ENCODE peak calls at places on chromosomes 1 and 21, in four cellular contexts. K is HCT116, M is WERI-Rb-1, O is omental fat pad. Z is an unnamed sample.
A peak's percentile ranks its signal among the peaks of the same experiment; 100 is the strongest.

GRCh38 chr1:17777330-17777729 is 22.2 kb downstream of the ACTL8 start:
- DNase-seq in K (no peak), M (no peak), O (no peak), Z (no peak)

GRCh38 chr1:28893403-28894102 is 20.8 kb upstream of the EPB41 start:
- DNase-seq in K (no peak), O (no peak), M (peak; percentile 68), Z (no peak)

GRCh38 chr1:92310185-92310597 is 11.3 kb downstream of the RPAP2 start:
- DNase-seq in M (no peak), O (no peak), K (no peak), Z (no peak)

GRCh38 chr1:236716160-236716559 is 29.9 kb downstream of the ACTN2 start:
- DNase-seq in M (no peak), O (no peak), K (no peak), Z (no peak)

GRCh38 chr1:221439008-221439733 is 302.7 kb downstream of the DUSP10 start:
- DNase-seq in O (peak; percentile 37), K (peak; percentile 86), M (no peak), Z (no peak)

GRCh38 chr21:33949516-33950424 is 34.2 kb upstream of the ATP5PO start:
- DNase-seq in M (no peak), K (no peak), O (no peak), Z (no peak)

GRCh38 chr1:55483523-55483922 is 268.4 kb upstream of the USP24 start:
- DNase-seq in K (no peak), M (no peak), O (no peak), Z (no peak)

GRCh38 chr1:201357211-201357610 is 20.3 kb downstream of the TNNT2 start:
- DNase-seq in M (no peak), O (no peak), K (no peak), Z (no peak)

GRCh38 chr21:26788783-26789182 is 56.4 kb downstream of the ADAMTS1 start:
- DNase-seq in O (no peak), M (no peak), K (no peak), Z (no peak)

GRCh38 chr1:182787002-182787324 is 2.6 kb upstream of the NPL start:
- DNase-seq in M (no peak), K (no peak), O (no peak), Z (no peak)

GRCh38 chr1:168512864-168513595 is 30.8 kb downstream of the XCL2 start:
- DNase-seq in K (no peak), O (no peak), M (no peak), Z (no peak)

GRCh38 chr1:10575616-10576015 is 100.9 kb downstream of the PEX14 start:
- DNase-seq in O (no peak), K (peak; percentile 13), M (no peak), Z (no peak)

GRCh38 chr21:34625194-34625593 is 10.3 kb upstream of the RCAN1 start:
- DNase-seq in K (no peak), M (no peak), O (no peak), Z (no peak)

GRCh38 chr1:41447995-41448770 is 36.3 kb downstream of the EDN2 start:
- DNase-seq in K (no peak), O (no peak), M (no peak), Z (no peak)

GRCh38 chr1:104621221-104621620 is 871.5 kb downstream of the AMY1C start:
- DNase-seq in M (no peak), K (no peak), O (no peak), Z (no peak)

GRCh38 chr1:207084701-207085180 is 3.9 kb upstream of the C4BPB start:
- DNase-seq in M (peak; percentile 77), K (peak; percentile 69), O (no peak), Z (no peak)

GRCh38 chr1:147723691-147724323 is 36.6 kb downstream of the GJA5 start:
- DNase-seq in M (peak; percentile 91), O (no peak), K (peak; percentile 28), Z (no peak)

GRCh38 chr1:244176201-244176600 is 125.1 kb downstream of the ZBTB18 start:
- DNase-seq in O (no peak), M (no peak), K (no peak), Z (no peak)

GRCh38 chr1:44361478-44361877 is 6.4 kb upstream of the ERI3 start:
- DNase-seq in O (no peak), M (no peak), K (no peak), Z (no peak)
- TF ChIP-seq CTCF in O (no peak), M (peak; percentile 18), K (peak; percentile 30), Z (no peak)

DNA sequence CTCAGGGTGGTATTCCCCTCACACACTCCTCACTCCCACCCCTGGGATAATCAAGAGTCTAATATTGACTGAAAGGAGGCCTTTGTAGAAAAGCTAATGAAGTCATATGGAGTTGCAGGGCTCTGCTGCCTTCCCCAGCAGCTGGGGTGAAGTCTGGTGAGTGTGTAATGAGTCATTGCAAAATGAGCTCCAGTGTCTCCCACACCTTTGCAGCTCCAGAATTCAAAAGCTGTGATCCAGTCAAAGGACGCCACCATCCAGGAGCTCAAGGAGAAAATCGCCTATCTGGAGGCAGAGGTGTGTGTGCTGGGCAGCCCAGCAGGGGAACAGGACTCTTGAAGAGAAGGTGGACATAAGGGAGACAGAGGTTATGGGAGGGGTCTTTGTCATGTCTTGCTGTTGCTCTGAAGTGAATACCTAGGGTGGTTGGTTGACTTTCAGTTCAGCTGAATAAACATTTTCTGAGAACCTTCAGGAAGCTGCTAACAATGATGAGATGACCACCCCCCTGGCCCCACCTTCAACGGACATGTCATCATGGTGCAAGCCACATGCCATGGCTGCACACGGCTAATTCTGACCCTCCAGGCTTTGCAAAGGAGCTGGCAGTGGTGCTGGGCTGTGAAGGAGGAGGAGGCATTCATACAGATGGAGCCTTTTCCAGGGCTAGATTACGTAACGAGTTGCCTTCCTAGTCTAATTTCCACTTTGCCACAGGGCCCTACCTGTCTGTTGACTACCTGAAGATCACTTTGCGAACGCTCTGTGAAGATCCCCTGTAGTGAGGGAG is 32.2 kb upstream of the SNX27 start:
- DNase-seq in K (no peak), O (no peak), M (no peak), Z (no peak)
- TF ChIP-seq CTCF in K (no peak), O (no peak), M (no peak), Z (no peak)

DNA sequence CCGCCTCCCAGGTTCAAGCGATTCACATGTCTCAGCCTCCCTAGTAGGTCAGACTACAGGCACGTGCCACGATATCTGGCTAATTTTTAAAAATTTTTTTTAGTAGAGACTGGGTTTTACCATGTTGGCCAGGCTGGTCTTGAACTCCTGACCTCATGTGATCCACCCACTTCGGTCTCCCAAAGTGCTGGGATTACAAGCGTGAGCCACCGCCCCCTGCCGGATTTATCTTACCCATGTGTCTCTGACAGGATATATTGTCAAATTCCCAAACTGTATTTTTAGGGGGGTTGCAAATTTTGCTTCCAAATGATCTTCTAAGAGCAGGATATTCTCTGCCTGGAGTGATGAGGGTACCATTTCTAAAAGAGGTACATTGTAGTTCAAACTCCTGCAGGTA is 74.3 kb downstream of the KIF26B start:
- DNase-seq in O (no peak), M (no peak), K (no peak), Z (no peak)
- TF ChIP-seq CTCF in O (no peak), M (no peak), K (no peak), Z (no peak)

GRCh38 chr1:145960468-145961108 is 2.8 kb upstream of the LIX1L start:
- DNase-seq in M (peak; percentile 96), O (no peak), K (no peak), Z (peak; percentile 62)
- TF ChIP-seq CTCF in M (peak; percentile 50), O (no peak), K (no peak), Z (no peak)

DNA sequence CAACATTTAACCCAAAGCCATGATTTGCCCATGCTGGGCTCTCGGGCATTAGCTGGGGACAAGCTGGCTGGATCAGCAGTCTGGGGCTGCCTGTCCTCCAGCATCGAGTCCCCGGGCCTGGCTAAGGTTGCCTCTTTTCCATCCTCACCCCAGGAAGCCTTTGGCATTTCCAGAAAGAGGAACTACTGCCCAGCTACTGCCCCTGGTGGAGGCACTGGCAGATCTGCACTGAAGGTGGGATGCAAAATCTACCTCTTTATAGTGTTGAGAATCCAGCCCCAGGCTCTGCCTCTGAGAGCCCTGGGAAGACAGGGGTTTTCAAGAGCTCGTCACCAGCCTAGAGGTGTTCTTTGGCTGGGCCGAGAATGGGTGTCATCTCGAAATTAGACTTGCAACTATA is 635.9 kb downstream of the MATN1 start:
- DNase-seq in K (no peak), O (no peak), M (peak; percentile 37), Z (no peak)
- TF ChIP-seq CTCF in K (peak; percentile 48), O (no peak), M (peak; percentile 61), Z (no peak)

GRCh38 chr1:204033321-204033720 is 39.6 kb upstream of the SOX13 start:
- DNase-seq in M (no peak), K (no peak), O (no peak), Z (no peak)
- TF ChIP-seq CTCF in M (no peak), K (no peak), O (no peak), Z (no peak)

DNA sequence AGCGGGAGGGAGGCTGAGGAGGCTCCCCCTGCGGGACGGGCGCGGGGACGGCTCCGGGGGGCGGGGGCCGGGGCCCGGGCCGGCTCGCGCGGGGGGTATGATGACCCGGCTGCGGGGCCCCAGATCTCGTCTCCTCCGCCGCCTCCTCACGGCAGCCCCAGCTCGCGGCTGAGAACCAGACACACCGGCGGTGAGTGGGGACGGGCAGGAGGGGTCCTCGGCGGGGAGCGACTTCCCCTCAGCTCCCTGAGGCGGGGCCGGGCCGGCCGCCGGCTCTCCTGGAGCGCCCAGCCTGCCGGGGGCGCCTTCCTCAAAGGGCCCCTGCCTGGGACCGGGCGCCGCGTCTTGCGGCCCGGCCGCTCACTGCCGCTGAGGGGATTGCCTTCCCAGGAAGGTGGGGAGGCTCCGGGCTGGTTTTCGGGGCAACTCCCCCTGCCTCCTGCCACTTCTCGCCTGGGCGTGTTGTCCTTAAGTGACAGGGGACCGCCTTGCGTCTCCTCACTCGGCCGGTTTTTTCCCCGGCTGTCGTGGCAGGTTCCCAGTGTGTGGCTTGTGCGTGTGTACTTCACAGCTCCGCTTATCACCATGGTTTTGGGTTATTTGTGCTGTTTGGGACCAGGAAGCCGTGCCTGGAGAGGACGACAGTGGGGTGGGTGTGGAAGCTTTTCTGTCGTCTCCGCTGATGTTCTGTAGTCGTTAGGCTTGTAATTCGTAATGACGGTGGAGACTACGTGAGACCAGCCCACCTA is 800 bp downstream of the HIPK1 start:
- DNase-seq in M (peak; percentile 39), O (no peak), K (no peak), Z (peak; percentile 65)
- TF ChIP-seq CTCF in M (no peak), O (no peak), K (no peak), Z (no peak)

GRCh38 chr1:109191377-109191776 is 22.3 kb upstream of the SARS1 start:
- DNase-seq in O (no peak), K (no peak), M (no peak), Z (no peak)
- TF ChIP-seq CTCF in O (no peak), K (peak; percentile 52), M (no peak), Z (no peak)

GRCh38 chr21:36543924-36544323 is 64.0 kb upstream of the CLDN14 start:
- DNase-seq in K (no peak), M (no peak), O (no peak), Z (no peak)
- TF ChIP-seq CTCF in K (no peak), M (no peak), O (no peak), Z (no peak)